ENCODE peak calls at places on chromosomes 12 and 14, in five cellular contexts. One of them, this sample, is unnamed.
A peak's percentile ranks its signal among the peaks of the same experiment; 100 is the strongest.

GRCh38 chr12:71070416-71071155 is 87.2 kb downstream of the TSPAN8 start:
- DNase-seq in kidney epithelial cell: no peak
- DNase-seq in bronchial epithelial cell: peak; percentile 28
- DNase-seq in nephron progenitor cell: no peak
- DNase-seq in GM06990: no peak
- DNase-seq in this sample: no peak

GRCh38 chr14:71553779-71554178 is 378.4 kb upstream of the RGS6 start:
- DNase-seq in bronchial epithelial cell: no peak
- DNase-seq in GM06990: no peak
- DNase-seq in nephron progenitor cell: no peak
- DNase-seq in kidney epithelial cell: no peak
- DNase-seq in this sample: no peak

GRCh38 chr12:81692008-81692407 is 67.1 kb downstream of the PPFIA2 start:
- DNase-seq in nephron progenitor cell: no peak
- DNase-seq in kidney epithelial cell: no peak
- DNase-seq in bronchial epithelial cell: peak; percentile 66
- DNase-seq in GM06990: no peak
- DNase-seq in this sample: peak; percentile 3

GRCh38 chr12:62009445-62009844 is 250.8 kb upstream of the USP15 start:
- DNase-seq in bronchial epithelial cell: no peak
- DNase-seq in GM06990: no peak
- DNase-seq in nephron progenitor cell: no peak
- DNase-seq in kidney epithelial cell: no peak
- DNase-seq in this sample: no peak

GRCh38 chr12:47709277-47710048 is 3.6 kb upstream of the RPAP3 start:
- DNase-seq in kidney epithelial cell: no peak
- DNase-seq in bronchial epithelial cell: no peak
- DNase-seq in GM06990: no peak
- DNase-seq in nephron progenitor cell: no peak
- DNase-seq in this sample: no peak

GRCh38 chr12:26273811-26274210 is 78.4 kb downstream of the SSPN start:
- DNase-seq in nephron progenitor cell: no peak
- DNase-seq in kidney epithelial cell: no peak
- DNase-seq in GM06990: no peak
- DNase-seq in bronchial epithelial cell: no peak
- DNase-seq in this sample: no peak

GRCh38 chr12:12353276-12353675 is 3.2 kb upstream of the MANSC1 start:
- DNase-seq in GM06990: no peak
- DNase-seq in nephron progenitor cell: no peak
- DNase-seq in bronchial epithelial cell: no peak
- DNase-seq in kidney epithelial cell: no peak
- DNase-seq in this sample: no peak

GRCh38 chr14:54278087-54278486 is 118.7 kb upstream of the CDKN3 start:
- DNase-seq in nephron progenitor cell: no peak
- DNase-seq in kidney epithelial cell: no peak
- DNase-seq in GM06990: no peak
- DNase-seq in bronchial epithelial cell: no peak
- DNase-seq in this sample: no peak

GRCh38 chr12:102462803-102463499 is 17.4 kb downstream of the IGF1 start:
- DNase-seq in nephron progenitor cell: no peak
- DNase-seq in kidney epithelial cell: no peak
- DNase-seq in GM06990: no peak
- DNase-seq in bronchial epithelial cell: no peak
- DNase-seq in this sample: no peak

GRCh38 chr12:56007892-56008471 is 10.9 kb downstream of the SUOX start:
- DNase-seq in bronchial epithelial cell: no peak
- DNase-seq in GM06990: no peak
- DNase-seq in kidney epithelial cell: no peak
- DNase-seq in nephron progenitor cell: no peak
- DNase-seq in this sample: no peak

GRCh38 chr14:78598046-78598652 is 428.0 kb downstream of the NRXN3 start:
- DNase-seq in kidney epithelial cell: no peak
- DNase-seq in nephron progenitor cell: peak; percentile 72
- DNase-seq in bronchial epithelial cell: peak; percentile 42
- DNase-seq in GM06990: peak; percentile 13
- DNase-seq in this sample: no peak

GRCh38 chr12:47349102-47349769 is 269.5 kb upstream of the AMIGO2 start:
- DNase-seq in nephron progenitor cell: no peak
- DNase-seq in GM06990: no peak
- DNase-seq in bronchial epithelial cell: no peak
- DNase-seq in kidney epithelial cell: no peak
- DNase-seq in this sample: no peak

GRCh38 chr12:71691504-71692129 is 5.7 kb downstream of the TMEM19 start:
- DNase-seq in nephron progenitor cell: no peak
- DNase-seq in bronchial epithelial cell: no peak
- DNase-seq in GM06990: no peak
- DNase-seq in kidney epithelial cell: no peak
- DNase-seq in this sample: no peak

GRCh38 chr14:73295198-73295796 is 58.0 kb downstream of the PAPLN start:
- DNase-seq in bronchial epithelial cell: peak; percentile 48
- DNase-seq in kidney epithelial cell: no peak
- DNase-seq in GM06990: no peak
- DNase-seq in nephron progenitor cell: no peak
- DNase-seq in this sample: no peak

GRCh38 chr12:29521951-29522350 is 24.5 kb upstream of the OVCH1 start:
- DNase-seq in nephron progenitor cell: no peak
- DNase-seq in GM06990: no peak
- DNase-seq in bronchial epithelial cell: peak; percentile 58
- DNase-seq in kidney epithelial cell: no peak
- DNase-seq in this sample: no peak

GRCh38 chr14:21525571-21525970 is 575 bp downstream of the SALL2 start:
- DNase-seq in GM06990: no peak
- DNase-seq in bronchial epithelial cell: no peak
- DNase-seq in kidney epithelial cell: no peak
- DNase-seq in nephron progenitor cell: no peak
- DNase-seq in this sample: no peak

GRCh38 chr14:105527381-105528196 is 1.2 kb downstream of the TMEM121 start:
- DNase-seq in kidney epithelial cell: no peak
- DNase-seq in bronchial epithelial cell: no peak
- DNase-seq in GM06990: no peak
- DNase-seq in nephron progenitor cell: peak; percentile 36
- DNase-seq in this sample: no peak

GRCh38 chr14:55927059-55927458 is 191.2 kb upstream of the PELI2 start:
- DNase-seq in GM06990: no peak
- DNase-seq in bronchial epithelial cell: no peak
- DNase-seq in nephron progenitor cell: peak; percentile 14
- DNase-seq in kidney epithelial cell: no peak
- DNase-seq in this sample: no peak
- TF ChIP-seq CTCF in GM06990: no peak
- TF ChIP-seq CTCF in bronchial epithelial cell: no peak
- TF ChIP-seq CTCF in nephron progenitor cell: no peak
- TF ChIP-seq CTCF in kidney epithelial cell: no peak
- TF ChIP-seq CTCF in this sample: peak; percentile 5

DNA sequence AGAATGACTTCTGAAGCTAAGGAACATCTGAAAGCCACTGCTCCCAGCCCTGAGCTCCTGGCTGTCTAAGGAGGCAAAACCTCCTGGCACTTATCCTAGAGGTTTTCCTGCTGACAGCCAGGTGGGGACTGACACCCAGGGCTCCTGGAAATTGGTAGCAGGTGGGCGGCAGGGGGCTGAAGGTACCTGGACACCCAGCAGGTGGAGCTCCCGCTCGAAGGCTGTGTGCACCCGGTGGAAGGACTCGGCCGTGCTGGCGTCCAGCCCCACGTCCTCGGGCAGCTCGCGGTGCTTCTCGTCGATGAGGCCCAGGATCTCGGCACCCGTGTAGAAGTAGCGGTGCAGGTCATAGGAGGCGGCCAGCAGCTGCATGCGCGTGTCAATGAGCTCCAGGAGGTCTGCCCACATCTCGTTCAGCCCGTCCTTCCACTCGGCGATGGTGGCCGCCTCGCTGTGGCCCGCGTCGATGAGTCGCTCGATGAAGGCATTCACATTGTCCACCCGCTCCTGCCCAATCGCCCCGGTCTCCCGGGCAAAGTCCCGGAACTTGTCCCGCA is 68.2 kb downstream of the PLEKHG3 start:
- DNase-seq in nephron progenitor cell: no peak
- DNase-seq in bronchial epithelial cell: no peak
- DNase-seq in GM06990: no peak
- DNase-seq in kidney epithelial cell: no peak
- DNase-seq in this sample: no peak
- TF ChIP-seq CTCF in nephron progenitor cell: no peak
- TF ChIP-seq CTCF in bronchial epithelial cell: no peak
- TF ChIP-seq CTCF in GM06990: no peak
- TF ChIP-seq CTCF in kidney epithelial cell: peak; percentile 15
- TF ChIP-seq CTCF in this sample: peak; percentile 30

DNA sequence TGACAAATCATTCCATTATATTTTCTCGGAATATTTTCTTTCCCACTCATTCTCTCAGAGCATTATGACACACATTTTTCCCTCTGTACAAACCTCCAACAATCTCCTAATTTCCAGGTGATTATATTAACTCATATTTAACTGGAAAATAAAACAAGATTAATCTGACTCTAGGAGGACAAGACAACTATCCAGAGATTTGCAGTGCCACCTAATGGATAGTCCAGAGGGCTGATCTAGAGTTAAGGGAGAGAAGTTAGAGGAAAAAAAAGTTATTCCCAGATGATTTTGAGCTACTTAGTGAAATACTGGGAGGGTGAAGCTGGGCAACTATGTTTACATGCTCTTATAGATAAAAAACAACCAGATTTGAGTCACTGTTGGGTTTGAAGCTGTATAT is 161.7 kb downstream of the ALX1 start:
- DNase-seq in nephron progenitor cell: no peak
- DNase-seq in kidney epithelial cell: no peak
- DNase-seq in bronchial epithelial cell: peak; percentile 9
- DNase-seq in GM06990: no peak
- DNase-seq in this sample: no peak
- TF ChIP-seq CTCF in nephron progenitor cell: no peak
- TF ChIP-seq CTCF in kidney epithelial cell: peak; percentile 51
- TF ChIP-seq CTCF in bronchial epithelial cell: peak; percentile 6
- TF ChIP-seq CTCF in GM06990: peak; percentile 10
- TF ChIP-seq CTCF in this sample: peak; percentile 67

GRCh38 chr12:92927055-92927435 is 2.0 kb downstream of the EEA1 start:
- DNase-seq in kidney epithelial cell: no peak
- DNase-seq in GM06990: no peak
- DNase-seq in bronchial epithelial cell: peak; percentile 60
- DNase-seq in nephron progenitor cell: no peak
- DNase-seq in this sample: no peak
- TF ChIP-seq CTCF in kidney epithelial cell: peak; percentile 20
- TF ChIP-seq CTCF in GM06990: no peak
- TF ChIP-seq CTCF in bronchial epithelial cell: peak; percentile 7
- TF ChIP-seq CTCF in nephron progenitor cell: no peak
- TF ChIP-seq CTCF in this sample: peak; percentile 30

GRCh38 chr12:120181991-120182631 is 12.4 kb downstream of the GCN1 start:
- DNase-seq in bronchial epithelial cell: peak; percentile 88
- DNase-seq in nephron progenitor cell: no peak
- DNase-seq in kidney epithelial cell: peak; percentile 34
- DNase-seq in GM06990: no peak
- DNase-seq in this sample: peak; percentile 63
- TF ChIP-seq CTCF in bronchial epithelial cell: peak; percentile 23
- TF ChIP-seq CTCF in nephron progenitor cell: no peak
- TF ChIP-seq CTCF in kidney epithelial cell: no peak
- TF ChIP-seq CTCF in GM06990: no peak
- TF ChIP-seq CTCF in this sample: peak; percentile 12

GRCh38 chr12:97151481-97151880 is 244.4 kb downstream of the NEDD1 start:
- DNase-seq in bronchial epithelial cell: peak; percentile 29
- DNase-seq in GM06990: no peak
- DNase-seq in kidney epithelial cell: no peak
- DNase-seq in nephron progenitor cell: no peak
- DNase-seq in this sample: no peak

DNA sequence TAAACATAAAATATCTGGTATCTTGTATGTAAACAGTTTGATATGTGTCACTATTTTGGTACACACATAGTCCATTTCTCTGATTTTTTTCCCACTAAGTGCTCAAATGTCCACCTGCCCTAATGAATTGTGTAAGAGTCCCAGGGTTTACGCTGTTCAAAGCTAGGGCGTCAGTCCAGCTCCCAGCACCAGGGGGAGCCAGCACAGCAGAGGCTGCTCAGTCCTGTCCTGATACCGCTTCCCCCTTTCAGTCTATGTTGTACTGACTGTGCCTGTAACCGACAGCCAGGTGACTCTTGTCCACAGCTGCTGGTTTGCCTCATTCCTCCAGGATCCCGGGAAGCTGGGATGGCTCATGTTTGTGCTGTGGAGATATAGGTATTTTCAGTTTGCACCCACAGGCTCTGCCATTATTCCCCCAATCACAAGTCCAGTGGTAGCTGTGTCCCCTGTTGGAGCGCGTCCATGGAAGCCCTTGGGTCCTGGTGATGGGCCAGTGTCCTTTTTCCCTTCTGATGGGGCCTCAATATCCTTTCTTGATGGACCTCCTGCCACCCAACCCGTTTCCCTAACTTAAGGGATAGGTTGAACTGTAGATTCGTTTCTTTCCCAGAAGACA is 242.0 kb downstream of the NEDD1 start:
- DNase-seq in bronchial epithelial cell: peak; percentile 31
- DNase-seq in GM06990: peak; percentile 50
- DNase-seq in kidney epithelial cell: no peak
- DNase-seq in nephron progenitor cell: peak; percentile 77
- DNase-seq in this sample: peak; percentile 22
- TF ChIP-seq CTCF in bronchial epithelial cell: peak; percentile 88
- TF ChIP-seq CTCF in GM06990: peak; percentile 92
- TF ChIP-seq CTCF in kidney epithelial cell: peak; percentile 92
- TF ChIP-seq CTCF in nephron progenitor cell: peak; percentile 74
- TF ChIP-seq CTCF in this sample: peak; percentile 96

GRCh38 chr12:88577537-88577936 is 2.7 kb downstream of the KITLG start:
- DNase-seq in kidney epithelial cell: no peak
- DNase-seq in GM06990: no peak
- DNase-seq in nephron progenitor cell: no peak
- DNase-seq in bronchial epithelial cell: peak; percentile 79
- DNase-seq in this sample: no peak
- TF ChIP-seq CTCF in kidney epithelial cell: peak; percentile 21
- TF ChIP-seq CTCF in GM06990: no peak
- TF ChIP-seq CTCF in nephron progenitor cell: peak; percentile 28
- TF ChIP-seq CTCF in bronchial epithelial cell: peak; percentile 12
- TF ChIP-seq CTCF in this sample: peak; percentile 37

GRCh38 chr14:67734675-67735074 is 33.0 kb downstream of the RDH12 start:
- DNase-seq in nephron progenitor cell: no peak
- DNase-seq in bronchial epithelial cell: no peak
- DNase-seq in GM06990: no peak
- DNase-seq in kidney epithelial cell: no peak
- DNase-seq in this sample: no peak
- TF ChIP-seq CTCF in nephron progenitor cell: no peak
- TF ChIP-seq CTCF in bronchial epithelial cell: no peak
- TF ChIP-seq CTCF in GM06990: no peak
- TF ChIP-seq CTCF in kidney epithelial cell: no peak
- TF ChIP-seq CTCF in this sample: no peak

This sample was measured in epithelial cell of proximal tubule.